ENCODE peak calls at places on chromosomes 2 and 18, in eight cellular contexts. C is cardiac muscle cell, I is pancreas, P is Karpas-422, E is colonic mucosa, D is ascending aorta, U is right atrium auricular region, H is tibial artery. W is an unnamed sample.

GRCh38 chr2:37784759-37785149 is 113.3 kb upstream of the CDC42EP3 start:
- DNase-seq in I (no peak), H (no peak), E (no peak), P (no peak), D (no peak), C (no peak), U (no peak), W (no peak)

GRCh38 chr2:234967874-234968208 is 16.0 kb downstream of the SH3BP4 start:
- DNase-seq in C (no peak), D (no peak), H (no peak), E (no peak), U (no peak), P (no peak), I (no peak), W (no peak)

GRCh38 chr18:52999633-53000032 is 659.6 kb downstream of the DCC start:
- DNase-seq in U (no peak), E (no peak), P (no peak), H (no peak), I (no peak), C (no peak), D (no peak), W (no peak)

GRCh38 chr2:82959677-82960076 is 1499.4 kb downstream of the SUCLG1 start:
- DNase-seq in E (no peak), D (no peak), P (no peak), U (no peak), H (no peak), C (no peak), I (no peak), W (no peak)

GRCh38 chr2:96320326-96321229 is 4.5 kb upstream of the ITPRIPL1 start:
- DNase-seq in U (no peak), D (no peak), H (peak; percentile 34), P (no peak), C (no peak), E (no peak), I (no peak), W (no peak)

GRCh38 chr2:241941691-241942301 is 72.3 kb downstream of the RTP5 start:
- DNase-seq in U (no peak), H (no peak), I (no peak), C (no peak), P (no peak), D (no peak), E (no peak), W (no peak)

GRCh38 chr2:82198809-82199492 is 1894.4 kb upstream of the LRRTM1 start:
- DNase-seq in E (no peak), P (no peak), U (no peak), I (no peak), D (no peak), C (no peak), H (no peak), W (no peak)

GRCh38 chr2:239167766-239168444 is 232.9 kb downstream of the HDAC4 start:
- DNase-seq in I (no peak), U (no peak), E (no peak), D (no peak), C (no peak), P (no peak), H (peak; percentile 44), W (no peak)

GRCh38 chr2:15912203-15912602 is 28.1 kb upstream of the MYCN start:
- DNase-seq in I (no peak), C (peak; percentile 74), E (no peak), U (peak; percentile 66), P (no peak), D (no peak), H (no peak), W (peak; percentile 82)

GRCh38 chr2:214378455-214379103 is 32.3 kb upstream of the VWC2L start:
- DNase-seq in D (no peak), U (no peak), I (peak; percentile 34), P (no peak), C (no peak), H (no peak), E (no peak), W (no peak)

GRCh38 chr2:172972005-172972619 is 103.5 kb upstream of the MAP3K20 start:
- DNase-seq in P (peak; percentile 76), I (no peak), C (peak; percentile 55), H (no peak), D (no peak), U (no peak), E (peak; percentile 62), W (peak; percentile 30)

GRCh38 chr2:237254911-237255578 is 158.9 kb downstream of the COL6A3 start:
- DNase-seq in U (no peak), D (no peak), C (peak; percentile 87), E (no peak), I (no peak), H (no peak), P (no peak), W (no peak)
- H3K4me1 ChIP-seq in U (no peaks in the 10 kb centered on the region), D (peaks cover 16% of the 10 kb centered on the region), C (peaks cover 9% of the 10 kb centered on the region), E (peaks cover 3% of the 10 kb centered on the region), I (no peaks in the 10 kb centered on the region), H (peaks cover 52% of the 10 kb centered on the region), P (no peaks in the 10 kb centered on the region), W (no peaks in the 10 kb centered on the region)

GRCh38 chr2:106054880-106055655 is 139.0 kb downstream of the UXS1 start:
- DNase-seq in H (no peak), C (no peak), E (no peak), U (no peak), I (no peak), P (no peak), D (no peak), W (no peak)
- H3K4me1 ChIP-seq in H (no peaks in the 10 kb centered on the region), C (peaks cover 6% of the 10 kb centered on the region), E (no peaks in the 10 kb centered on the region), U (no peaks in the 10 kb centered on the region), I (no peaks in the 10 kb centered on the region), P (no peaks in the 10 kb centered on the region), D (peaks cover 4% of the 10 kb centered on the region), W (no peaks in the 10 kb centered on the region)

GRCh38 chr2:160384791-160385190 is 108.8 kb downstream of the RBMS1 start:
- DNase-seq in H (no peak), E (no peak), C (no peak), I (no peak), P (no peak), D (no peak), U (no peak), W (no peak)
- H3K4me1 ChIP-seq in H (peaks cover 88% of the 10 kb centered on the region), E (no peaks in the 10 kb centered on the region), C (peaks cover 40% of the 10 kb centered on the region), I (peaks cover 3% of the 10 kb centered on the region), P (no peaks in the 10 kb centered on the region), D (peaks cover 57% of the 10 kb centered on the region), U (no peaks in the 10 kb centered on the region), W (peaks cover 67% of the 10 kb centered on the region)

GRCh38 chr18:77137851-77138250 is 5.3 kb upstream of the MBP start:
- DNase-seq in P (no peak), U (no peak), H (no peak), E (no peak), I (no peak), C (no peak), D (no peak), W (no peak)
- H3K4me1 ChIP-seq in P (peaks cover 45% of the 10 kb centered on the region), U (no peaks in the 10 kb centered on the region), H (peaks cover 30% of the 10 kb centered on the region), E (peaks cover 3% of the 10 kb centered on the region), I (peaks cover 12% of the 10 kb centered on the region), C (no peaks in the 10 kb centered on the region), D (peaks cover 7% of the 10 kb centered on the region), W (peaks cover 10% of the 10 kb centered on the region)

DNA sequence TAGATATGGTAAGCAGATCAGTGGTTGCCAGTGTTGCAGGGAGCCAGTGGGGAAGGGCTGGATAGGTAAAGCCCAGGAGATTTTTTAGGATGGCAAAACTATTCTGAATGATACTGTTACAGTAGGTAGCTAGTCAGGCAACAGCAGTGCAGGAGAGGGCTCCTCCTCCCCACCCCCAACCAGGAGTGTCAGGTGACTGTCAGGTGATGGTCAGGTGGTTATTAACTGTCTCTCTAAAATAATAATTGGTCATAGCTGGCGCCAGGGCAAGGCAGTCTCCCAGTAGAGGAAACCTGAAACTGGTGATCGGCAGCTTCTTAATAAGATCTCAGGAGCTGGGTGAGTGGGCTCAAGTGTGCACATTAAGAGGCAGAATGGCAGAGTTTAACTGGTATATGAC is 201.6 kb upstream of the PARD3B start:
- DNase-seq in E (no peak), C (no peak), I (no peak), D (no peak), U (no peak), P (no peak), H (no peak), W (no peak)
- H3K4me1 ChIP-seq in E (no peaks in the 10 kb centered on the region), C (no peaks in the 10 kb centered on the region), I (no peaks in the 10 kb centered on the region), D (no peaks in the 10 kb centered on the region), U (no peaks in the 10 kb centered on the region), P (no peaks in the 10 kb centered on the region), H (no peaks in the 10 kb centered on the region), W (no peaks in the 10 kb centered on the region)

W was measured in heart left ventricle.